ENCODE peak calls at places on chromosomes 12 and 14, in nine cellular contexts. S, K, L, P, O, J, D, F and T are unnamed samples.

GRCh38 chr12:128795530-128796361 is 28.0 kb downstream of the SLC15A4 start:
- DNase-seq in D (no peak), S (no peak), L (no peak), K (no peak), P (no peak), O (no peak), J (no peak), F (no peak), T (no peak)

GRCh38 chr12:80627773-80628172 is 79.7 kb upstream of the MYF6 start:
- DNase-seq in S (no peak), F (no peak), K (peak; percentile 88), O (no peak), D (no peak), L (no peak), J (no peak), P (no peak), T (no peak)

GRCh38 chr12:23674064-23674463 is 275.4 kb downstream of the SOX5 start:
- DNase-seq in L (no peak), S (no peak), O (no peak), D (no peak), J (no peak), F (no peak), K (no peak), P (no peak), T (no peak)

GRCh38 chr12:98595152-98595988 is 1.9 kb downstream of the SLC25A3 start:
- DNase-seq in K (peak; percentile 36), L (no peak), D (no peak), P (no peak), F (no peak), J (peak; percentile 25), S (no peak), O (no peak), T (no peak)

GRCh38 chr12:79415754-79416435 is 274.9 kb downstream of the PAWR start:
- DNase-seq in J (no peak), K (no peak), D (no peak), F (no peak), O (no peak), L (no peak), S (no peak), P (no peak), T (no peak)

GRCh38 chr12:89621511-89621910 is 87.1 kb downstream of the ATP2B1 start:
- DNase-seq in K (no peak), O (no peak), S (no peak), F (no peak), D (no peak), P (no peak), J (no peak), L (no peak), T (no peak)

GRCh38 chr12:18153826-18154225 is 63.8 kb upstream of the RERGL start:
- DNase-seq in O (no peak), F (no peak), D (no peak), K (no peak), J (no peak), P (no peak), L (no peak), S (no peak), T (no peak)

GRCh38 chr12:88122666-88123065 is 19.2 kb downstream of the CEP290 start:
- DNase-seq in L (no peak), D (no peak), K (no peak), O (no peak), F (no peak), P (no peak), S (no peak), J (no peak), T (no peak)

GRCh38 chr12:1509703-1510395 is 84.5 kb downstream of the FBXL14 start:
- DNase-seq in O (no peak), J (no peak), K (no peak), L (no peak), D (no peak), S (no peak), F (no peak), P (peak; percentile 35), T (no peak)

GRCh38 chr12:65323025-65323424 is 44.5 kb downstream of the MSRB3 start:
- DNase-seq in F (no peak), P (no peak), L (no peak), S (no peak), K (no peak), O (no peak), D (no peak), J (no peak), T (no peak)

GRCh38 chr12:123164222-123164621 is 13.3 kb upstream of the PITPNM2 start:
- DNase-seq in F (no peak), S (peak; percentile 25), D (no peak), K (no peak), P (no peak), J (no peak), L (no peak), O (no peak), T (no peak)

GRCh38 chr12:124763594-124763979 is 100.1 kb downstream of the SCARB1 start:
- DNase-seq in S (no peak), F (no peak), K (no peak), D (no peak), J (no peak), P (no peak), L (no peak), O (no peak), T (no peak)

DNA sequence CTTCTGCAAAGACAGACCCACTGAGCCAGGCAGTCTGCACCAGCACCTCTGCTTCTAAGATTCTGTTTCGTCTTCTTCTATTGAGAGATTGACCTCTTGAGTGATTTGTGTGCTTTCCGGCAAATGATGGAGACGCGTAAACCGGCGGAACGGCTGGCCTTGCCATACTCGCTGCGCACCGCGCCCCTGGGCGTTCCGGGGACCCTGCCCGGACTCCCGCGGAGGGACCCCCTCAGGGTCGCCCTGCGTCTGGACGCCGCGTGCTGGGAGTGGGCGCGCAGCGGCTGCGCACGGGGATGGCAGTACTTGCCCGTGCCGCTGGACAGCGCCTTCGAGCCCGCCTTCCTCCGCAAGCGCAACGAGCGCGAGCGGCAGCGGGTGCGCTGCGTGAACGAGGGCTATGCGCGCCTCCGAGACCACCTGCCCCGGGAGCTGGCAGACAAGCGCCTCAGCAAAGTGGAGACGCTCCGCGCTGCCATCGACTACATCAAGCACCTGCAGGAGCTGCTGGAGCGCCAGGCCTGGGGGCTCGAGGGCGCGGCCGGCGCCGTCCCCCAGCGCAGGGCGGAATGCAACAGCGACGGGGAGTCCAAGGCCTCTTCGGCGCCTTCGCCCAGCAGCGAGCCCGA is 703 bp downstream of the ASCL4 start:
- DNase-seq in P (no peak), J (no peak), K (no peak), F (peak; percentile 93), L (no peak), D (no peak), O (no peak), S (no peak), T (no peak)
- H3K4me3 ChIP-seq in P (peak overlapping the region; percentile 23), J (no peak overlapping the region), K (no peak overlapping the region), F (peak overlapping the region; percentile 44), L (peak overlapping the region; percentile 37), D (no peak overlapping the region), O (peak overlapping the region; percentile 31), S (no peak overlapping the region), T (no peak overlapping the region)

DNA sequence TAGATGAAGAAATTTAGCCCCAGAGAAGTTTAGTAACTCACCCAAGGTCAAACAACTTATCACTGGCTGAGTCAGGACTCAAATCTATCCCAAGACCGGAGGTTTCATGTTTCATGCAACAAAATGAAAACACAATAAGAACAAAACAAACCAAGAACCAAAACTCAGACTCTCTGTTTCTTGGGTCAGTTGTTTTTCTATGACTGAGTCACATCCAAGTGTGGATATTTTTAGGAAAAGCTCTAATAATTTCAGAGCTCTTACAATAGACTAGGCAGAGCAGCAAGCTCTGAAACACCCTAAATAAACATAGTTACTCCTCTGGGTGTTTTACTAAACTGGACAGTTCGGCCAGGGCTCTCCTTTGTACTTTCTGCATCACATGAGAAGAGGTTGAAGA is 87.6 kb upstream of the PRB2 start:
- DNase-seq in F (no peak), P (no peak), L (no peak), D (no peak), K (peak; percentile 32), J (no peak), O (no peak), S (no peak), T (no peak)
- H3K4me3 ChIP-seq in F (no peak overlapping the region), P (no peak overlapping the region), L (no peak overlapping the region), D (no peak overlapping the region), K (no peak overlapping the region), J (no peak overlapping the region), O (no peak overlapping the region), S (no peak overlapping the region), T (no peak overlapping the region)

GRCh38 chr14:54651649-54652048 is 84.7 kb downstream of the SAMD4A start:
- DNase-seq in K (no peak), S (no peak), L (no peak), J (no peak), F (no peak), D (no peak), O (no peak), P (no peak), T (no peak)

GRCh38 chr14:54652890-54653201 is 85.9 kb downstream of the SAMD4A start:
- DNase-seq in F (no peak), L (no peak), D (no peak), K (no peak), O (no peak), P (no peak), J (no peak), S (no peak), T (no peak)

GRCh38 chr14:54652188-54652889 is 85.4 kb downstream of the SAMD4A start:
- DNase-seq in S (no peak), P (peak; percentile 93), O (peak; percentile 73), J (peak; percentile 91), D (peak; percentile 89), K (peak; percentile 99), L (peak; percentile 91), F (peak; percentile 68), T (peak; percentile 57)

GRCh38 chr14:54650331-54651017 is 83.5 kb downstream of the SAMD4A start:
- DNase-seq in L (peak; percentile 50), J (peak; percentile 21), P (peak; percentile 87), O (peak; percentile 72), K (peak; percentile 58), D (peak; percentile 55), F (no peak), S (no peak), T (no peak)

DNA sequence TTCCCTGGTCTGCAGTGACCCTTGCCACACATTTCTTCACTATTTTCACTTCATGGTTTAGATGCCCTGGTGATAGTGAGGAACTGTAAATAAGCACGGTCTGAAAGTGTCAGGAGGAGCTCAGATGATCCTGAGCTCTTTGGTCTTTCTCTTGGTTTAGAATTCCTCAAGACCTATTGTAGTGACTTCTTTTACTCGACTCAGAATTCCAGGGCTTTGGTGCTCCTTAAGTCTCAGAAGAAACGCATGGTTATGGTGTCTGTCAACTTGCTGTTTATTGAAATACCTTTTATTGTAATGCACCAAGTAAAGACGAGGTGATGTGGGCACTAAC is 84.1 kb downstream of the SAMD4A start:
- DNase-seq in K (no peak), P (no peak), L (no peak), O (no peak), J (peak; percentile 21), S (no peak), D (no peak), F (no peak), T (no peak)
- H3K4me3 ChIP-seq in K (no peak overlapping the region), P (no peak overlapping the region), L (no peak overlapping the region), O (no peak overlapping the region), J (peak overlapping the region; percentile 22), S (no peak overlapping the region), D (no peak overlapping the region), F (no peak overlapping the region), T (no peak overlapping the region)

DNA sequence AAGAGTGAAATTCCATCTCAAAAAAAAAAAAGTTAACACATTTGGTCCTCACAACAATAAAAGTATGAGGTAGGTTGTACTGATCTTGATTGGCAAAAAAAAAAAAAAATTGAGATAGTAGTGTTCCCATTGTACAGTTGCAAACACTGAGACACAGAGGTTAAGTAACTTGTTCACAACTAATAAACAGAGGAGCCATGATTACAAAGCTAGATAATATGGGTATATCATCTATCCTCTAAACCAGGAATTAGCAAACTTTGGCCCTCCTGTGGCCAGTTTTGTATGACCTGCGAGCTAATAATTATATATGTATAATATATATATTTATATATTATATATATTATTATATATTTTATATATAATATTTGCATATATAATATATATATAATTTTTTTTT is 2.3 kb upstream of the PSME1 start:
- DNase-seq in F (no peak), J (no peak), O (no peak), D (no peak), K (no peak), S (no peak), P (no peak), L (no peak), T (no peak)
- H3K4me3 ChIP-seq in F (no peak overlapping the region), J (no peak overlapping the region), O (no peak overlapping the region), D (no peak overlapping the region), K (no peak overlapping the region), S (no peak overlapping the region), P (no peak overlapping the region), L (no peak overlapping the region), T (no peak overlapping the region)